ENCODE peak calls at places on chromosome 20, in six cellular contexts. H, X, I, J, U and Y are unnamed samples.

GRCh38 chr20:63101781-63102719 is 95.3 kb upstream of the BHLHE23 start:
- DNase-seq in H (peak), X (peak), I (peak), J (peak), U (peak), Y (no peak)

GRCh38 chr20:39890697-39891096 is 798.3 kb downstream of the MAFB start:
- DNase-seq in U (no peak), H (no peak), I (no peak), J (no peak), X (no peak), Y (no peak)

GRCh38 chr20:40287683-40288082 is 401.4 kb downstream of the MAFB start:
- DNase-seq in U (no peak), H (no peak), J (no peak), I (no peak), X (no peak), Y (no peak)

GRCh38 chr20:10761232-10761631 is 87.4 kb upstream of the JAG1 start:
- DNase-seq in X (peak), U (no peak), H (peak), I (peak), J (no peak), Y (peak)

GRCh38 chr20:32893878-32894483 is 35.3 kb downstream of the EFCAB8 start:
- DNase-seq in J (no peak), U (peak), X (no peak), I (peak), H (peak), Y (peak)

GRCh38 chr20:8152183-8152582 is 20.1 kb downstream of the PLCB1 start:
- DNase-seq in H (peak), I (peak), J (no peak), U (peak), X (peak), Y (peak)

GRCh38 chr20:37450344-37450743 is 70.7 kb upstream of the NNAT start:
- DNase-seq in I (no peak), X (no peak), J (no peak), H (no peak), U (no peak), Y (no peak)

GRCh38 chr20:38125157-38126056 is 39.7 kb downstream of the TGM2 start:
- DNase-seq in H (peak), J (peak), I (peak), X (peak), U (peak), Y (peak)

GRCh38 chr20:19181552-19181951 is 30.9 kb upstream of the SLC24A3 start:
- DNase-seq in X (peak), I (peak), U (no peak), J (no peak), H (peak), Y (no peak)

GRCh38 chr20:62677678-62678077 is 31.0 kb upstream of the NTSR1 start:
- DNase-seq in U (no peak), X (no peak), I (no peak), H (no peak), J (no peak), Y (no peak)

GRCh38 chr20:46573788-46574581 is 23.5 kb upstream of the OCSTAMP start:
- DNase-seq in X (no peak), J (no peak), H (no peak), U (no peak), I (peak), Y (no peak)

GRCh38 chr20:58021481-58021880 is 207.0 kb downstream of the ANKRD60 start:
- DNase-seq in I (no peak), U (no peak), X (no peak), H (peak), J (no peak), Y (no peak)

GRCh38 chr20:12531626-12532025 is 477.1 kb upstream of the SPTLC3 start:
- DNase-seq in H (no peak), J (no peak), U (no peak), I (no peak), X (no peak), Y (no peak)

GRCh38 chr20:34401741-34402455 is 38.8 kb downstream of the ITCH start:
- DNase-seq in I (no peak), J (no peak), X (no peak), U (no peak), H (no peak), Y (no peak)

GRCh38 chr20:34771680-34772081 is 53.8 kb downstream of the NCOA6 start:
- DNase-seq in J (no peak), H (peak), X (no peak), I (no peak), U (no peak), Y (peak)

GRCh38 chr20:1827974-1828785 is 67.0 kb upstream of the SIRPA start:
- DNase-seq in X (peak), I (peak), J (peak), U (peak), H (no peak), Y (peak)

GRCh38 chr20:43404880-43405279 is 52.8 kb upstream of the SRSF6 start:
- DNase-seq in X (peak), J (no peak), U (no peak), H (peak), I (peak), Y (peak)
- TF ChIP-seq CTCF in X (no peak), J (no peak), U (no peak), H (peak), I (peak), Y (peak)

GRCh38 chr20:54103762-54104600 is 33.6 kb upstream of the BCAS1 start:
- DNase-seq in X (no peak), I (no peak), J (peak), H (no peak), U (no peak), Y (no peak)
- TF ChIP-seq CTCF in X (no peak), I (no peak), J (no peak), H (no peak), U (no peak), Y (no peak)

GRCh38 chr20:651713-652610 is 1.0 kb downstream of the SRXN1 start:
- DNase-seq in U (peak), H (no peak), I (peak), X (no peak), J (peak), Y (no peak)

GRCh38 chr20:653110-653589 is at the start of gene SRXN1:
- DNase-seq in U (peak), I (peak), X (peak), J (peak), H (peak), Y (peak)

GRCh38 chr20:650281-650680 is 2.7 kb downstream of the SRXN1 start:
- DNase-seq in U (no peak), I (no peak), H (no peak), J (no peak), X (no peak), Y (no peak)

GRCh38 chr20:652611-653109 is 340 bp downstream of the SRXN1 start:
- DNase-seq in I (peak), J (peak), H (peak), U (peak), X (no peak), Y (peak)

GRCh38 chr20:650954-651353 is 2.0 kb downstream of the SRXN1 start:
- DNase-seq in J (no peak), U (no peak), H (peak), I (no peak), X (no peak), Y (no peak)
- TF ChIP-seq CTCF in J (no peak), U (no peak), H (peak), I (peak), X (no peak), Y (no peak)

DNA sequence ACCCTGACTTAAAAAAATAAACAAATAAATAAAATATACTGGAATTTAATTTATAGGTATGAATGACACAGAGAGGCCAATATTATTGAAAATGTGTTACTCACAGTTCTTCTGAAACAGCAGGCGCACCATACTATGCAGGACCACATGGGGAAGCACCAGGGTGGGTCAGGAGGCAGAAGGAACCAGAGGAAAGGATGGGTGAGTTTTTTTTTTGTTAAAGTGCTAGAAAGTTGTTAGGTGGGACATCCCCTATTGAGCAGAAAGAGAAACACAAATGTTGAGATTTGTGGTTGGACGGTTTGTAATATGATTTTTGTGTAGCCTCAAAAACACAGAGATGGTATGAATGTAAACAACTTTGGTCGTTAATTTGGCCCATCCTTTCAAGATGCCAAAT is 26.0 kb downstream of the PTPRA start:
- DNase-seq in H (no peak), I (no peak), X (no peak), U (no peak), J (no peak), Y (no peak)
- TF ChIP-seq CTCF in H (no peak), I (no peak), X (no peak), U (no peak), J (no peak), Y (no peak)

GRCh38 chr20:31605902-31606677 is 1.0 kb downstream of the ID1 start:
- DNase-seq in U (no peak), X (no peak), H (no peak), I (peak), J (peak), Y (peak)
- TF ChIP-seq CTCF in U (no peak), X (peak), H (no peak), I (no peak), J (no peak), Y (no peak)

GRCh38 chr20:35991142-35991771 is 22.9 kb downstream of the CNBD2 start:
- DNase-seq in X (peak), U (peak), H (peak), I (peak), J (peak), Y (peak)
- TF ChIP-seq CTCF in X (peak), U (no peak), H (peak), I (peak), J (peak), Y (peak)

GRCh38 chr20:23165307-23165750 is 79.2 kb upstream of the CD93 start:
- DNase-seq in H (no peak), I (no peak), U (no peak), J (peak), X (no peak), Y (no peak)
- TF ChIP-seq CTCF in H (no peak), I (no peak), U (no peak), J (no peak), X (no peak), Y (peak)

DNA sequence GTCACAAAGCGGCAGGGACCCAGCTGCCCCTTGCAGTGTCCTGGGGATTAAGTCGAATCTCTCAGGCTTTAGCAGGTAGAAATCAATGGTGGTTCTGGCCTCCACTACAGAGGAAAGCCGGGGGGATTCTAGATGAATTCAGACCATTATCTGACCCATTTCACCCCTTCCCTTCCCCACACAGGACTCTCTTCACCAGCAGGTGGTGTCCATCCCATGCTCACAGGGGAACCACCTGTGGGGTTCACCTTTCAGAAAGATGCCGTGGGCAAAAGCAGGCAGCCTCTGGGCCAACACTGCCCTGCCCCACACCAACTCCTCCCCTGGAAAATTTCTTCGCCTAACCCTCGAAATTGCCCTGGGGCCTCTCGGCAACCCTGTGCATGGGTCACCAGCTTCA is 123.8 kb upstream of the GGTLC1 start:
- DNase-seq in X (no peak), I (no peak), U (no peak), J (no peak), H (no peak), Y (no peak)
- TF ChIP-seq CTCF in X (no peak), I (peak), U (no peak), J (no peak), H (no peak), Y (no peak)

GRCh38 chr20:51275181-51275580 is 252.3 kb upstream of the KCNG1 start:
- DNase-seq in J (no peak), X (no peak), U (no peak), H (peak), I (no peak), Y (no peak)
- TF ChIP-seq CTCF in J (no peak), X (no peak), U (no peak), H (no peak), I (no peak), Y (no peak)